ENCODE peak calls at places on chromosome 13, in five cellular contexts. One of them, this sample, is unnamed.

GRCh38 chr13:111049791-111050538 is 65.1 kb upstream of the ARHGEF7 start:
- DNase-seq in CD4-positive, CD25-positive, alpha-beta regulatory T cell: no peak
- DNase-seq in adrenal gland: peak; percentile 38
- DNase-seq in iris pigment epithelial cell: no peak
- DNase-seq in Peyer's patch: no peak
- DNase-seq in this sample: no peak

GRCh38 chr13:28716511-28716910 is 2.3 kb downstream of the SLC46A3 start:
- DNase-seq in CD4-positive, CD25-positive, alpha-beta regulatory T cell: no peak
- DNase-seq in adrenal gland: no peak
- DNase-seq in iris pigment epithelial cell: peak; percentile 63
- DNase-seq in Peyer's patch: peak; percentile 83
- DNase-seq in this sample: no peak

GRCh38 chr13:88376762-88377388 is 705.7 kb downstream of the SLITRK5 start:
- DNase-seq in CD4-positive, CD25-positive, alpha-beta regulatory T cell: no peak
- DNase-seq in adrenal gland: no peak
- DNase-seq in iris pigment epithelial cell: no peak
- DNase-seq in Peyer's patch: no peak
- DNase-seq in this sample: no peak

GRCh38 chr13:91456837-91457236 is 58.4 kb downstream of the GPC5 start:
- DNase-seq in CD4-positive, CD25-positive, alpha-beta regulatory T cell: no peak
- DNase-seq in adrenal gland: no peak
- DNase-seq in iris pigment epithelial cell: no peak
- DNase-seq in Peyer's patch: no peak
- DNase-seq in this sample: no peak

GRCh38 chr13:110653271-110653670 is 37.9 kb downstream of the NAXD start:
- DNase-seq in CD4-positive, CD25-positive, alpha-beta regulatory T cell: no peak
- DNase-seq in adrenal gland: no peak
- DNase-seq in iris pigment epithelial cell: no peak
- DNase-seq in Peyer's patch: no peak
- DNase-seq in this sample: no peak

GRCh38 chr13:92941167-92941566 is 285.4 kb upstream of the GPC6 start:
- DNase-seq in CD4-positive, CD25-positive, alpha-beta regulatory T cell: no peak
- DNase-seq in adrenal gland: no peak
- DNase-seq in iris pigment epithelial cell: no peak
- DNase-seq in Peyer's patch: no peak
- DNase-seq in this sample: no peak

GRCh38 chr13:51955841-51956603 is 55.2 kb downstream of the ATP7B start:
- DNase-seq in CD4-positive, CD25-positive, alpha-beta regulatory T cell: no peak
- DNase-seq in adrenal gland: no peak
- DNase-seq in iris pigment epithelial cell: no peak
- DNase-seq in Peyer's patch: no peak
- DNase-seq in this sample: no peak

GRCh38 chr13:100547805-100548204 is 40.8 kb downstream of the GGACT start:
- DNase-seq in CD4-positive, CD25-positive, alpha-beta regulatory T cell: no peak
- DNase-seq in adrenal gland: no peak
- DNase-seq in iris pigment epithelial cell: no peak
- DNase-seq in Peyer's patch: no peak
- DNase-seq in this sample: no peak

GRCh38 chr13:114019367-114019766 is 45.5 kb upstream of the C13orf46 start:
- DNase-seq in CD4-positive, CD25-positive, alpha-beta regulatory T cell: no peak
- DNase-seq in adrenal gland: no peak
- DNase-seq in iris pigment epithelial cell: no peak
- DNase-seq in Peyer's patch: no peak
- DNase-seq in this sample: no peak

GRCh38 chr13:99133230-99133629 is 67.4 kb upstream of the UBAC2 start:
- DNase-seq in CD4-positive, CD25-positive, alpha-beta regulatory T cell: no peak
- DNase-seq in adrenal gland: no peak
- DNase-seq in iris pigment epithelial cell: no peak
- DNase-seq in Peyer's patch: no peak
- DNase-seq in this sample: no peak

GRCh38 chr13:82330499-82330898 is 1551.8 kb downstream of the SLITRK1 start:
- DNase-seq in CD4-positive, CD25-positive, alpha-beta regulatory T cell: no peak
- DNase-seq in adrenal gland: no peak
- DNase-seq in iris pigment epithelial cell: peak; percentile 20
- DNase-seq in Peyer's patch: no peak
- DNase-seq in this sample: no peak

GRCh38 chr13:19910336-19911072 is 47.1 kb upstream of the ZMYM5 start:
- DNase-seq in CD4-positive, CD25-positive, alpha-beta regulatory T cell: no peak
- DNase-seq in adrenal gland: no peak
- DNase-seq in iris pigment epithelial cell: peak; percentile 81
- DNase-seq in Peyer's patch: no peak
- DNase-seq in this sample: peak; percentile 54

GRCh38 chr13:108594153-108594552 is 35.3 kb upstream of the MYO16 start:
- DNase-seq in CD4-positive, CD25-positive, alpha-beta regulatory T cell: no peak
- DNase-seq in adrenal gland: no peak
- DNase-seq in iris pigment epithelial cell: no peak
- DNase-seq in Peyer's patch: no peak
- DNase-seq in this sample: no peak

GRCh38 chr13:75326173-75327131 is 155.5 kb downstream of the TBC1D4 start:
- DNase-seq in CD4-positive, CD25-positive, alpha-beta regulatory T cell: peak; percentile 86
- DNase-seq in adrenal gland: no peak
- DNase-seq in iris pigment epithelial cell: peak; percentile 73
- DNase-seq in Peyer's patch: no peak
- DNase-seq in this sample: no peak

GRCh38 chr13:37026778-37027177 is 26.2 kb downstream of the EXOSC8 start:
- DNase-seq in CD4-positive, CD25-positive, alpha-beta regulatory T cell: no peak
- DNase-seq in adrenal gland: no peak
- DNase-seq in iris pigment epithelial cell: peak; percentile 15
- DNase-seq in Peyer's patch: no peak
- DNase-seq in this sample: no peak

This sample was measured in kidney glomerular epithelial cell.